ENCODE peak calls at places on chromosome 13, in seven cellular contexts. One of them, this sample, is unnamed.

GRCh38 chr13:34153428-34154180 is 335.7 kb downstream of the RFC3 start:
- DNase-seq in transverse colon: no peak
- DNase-seq in HCT116: no peak
- DNase-seq in breast epithelium: no peak
- DNase-seq in stomach: peak; percentile 35
- DNase-seq in K562: no peak
- DNase-seq in endothelial cell of umbilical vein: peak; percentile 62
- DNase-seq in this sample: no peak

GRCh38 chr13:53001444-53001843 is 27.2 kb upstream of the OLFM4 start:
- DNase-seq in transverse colon: no peak
- DNase-seq in HCT116: no peak
- DNase-seq in breast epithelium: no peak
- DNase-seq in stomach: no peak
- DNase-seq in K562: no peak
- DNase-seq in endothelial cell of umbilical vein: no peak
- DNase-seq in this sample: no peak

GRCh38 chr13:22111152-22111783 is 440.4 kb downstream of the FGF9 start:
- DNase-seq in transverse colon: no peak
- DNase-seq in HCT116: no peak
- DNase-seq in breast epithelium: no peak
- DNase-seq in stomach: no peak
- DNase-seq in K562: no peak
- DNase-seq in endothelial cell of umbilical vein: no peak
- DNase-seq in this sample: no peak

GRCh38 chr13:33676700-33677048 is 141.3 kb upstream of the RFC3 start:
- DNase-seq in transverse colon: peak; percentile 58
- DNase-seq in HCT116: no peak
- DNase-seq in breast epithelium: peak; percentile 55
- DNase-seq in stomach: peak; percentile 64
- DNase-seq in K562: no peak
- DNase-seq in endothelial cell of umbilical vein: peak; percentile 39
- DNase-seq in this sample: no peak

GRCh38 chr13:35478384-35479222 is 2.1 kb upstream of the MAB21L1 start:
- DNase-seq in transverse colon: no peak
- DNase-seq in HCT116: no peak
- DNase-seq in breast epithelium: no peak
- DNase-seq in stomach: no peak
- DNase-seq in K562: no peak
- DNase-seq in endothelial cell of umbilical vein: no peak
- DNase-seq in this sample: peak; percentile 70

GRCh38 chr13:106034201-106034600 is 501.3 kb downstream of the EFNB2 start:
- DNase-seq in transverse colon: no peak
- DNase-seq in HCT116: no peak
- DNase-seq in breast epithelium: no peak
- DNase-seq in stomach: no peak
- DNase-seq in K562: no peak
- DNase-seq in endothelial cell of umbilical vein: no peak
- DNase-seq in this sample: no peak

GRCh38 chr13:60044321-60044720 is 119.4 kb downstream of the DIAPH3 start:
- DNase-seq in transverse colon: no peak
- DNase-seq in HCT116: no peak
- DNase-seq in breast epithelium: no peak
- DNase-seq in stomach: no peak
- DNase-seq in K562: no peak
- DNase-seq in endothelial cell of umbilical vein: no peak
- DNase-seq in this sample: no peak

GRCh38 chr13:51453959-51454703 is 1.3 kb upstream of the INTS6 start:
- DNase-seq in transverse colon: peak; percentile 33
- DNase-seq in HCT116: no peak
- DNase-seq in breast epithelium: no peak
- DNase-seq in stomach: no peak
- DNase-seq in K562: peak; percentile 10
- DNase-seq in endothelial cell of umbilical vein: peak; percentile 58
- DNase-seq in this sample: peak; percentile 83

GRCh38 chr13:29362849-29363604 is 232.5 kb downstream of the SLC7A1 start:
- DNase-seq in transverse colon: peak; percentile 13
- DNase-seq in HCT116: peak; percentile 28
- DNase-seq in breast epithelium: no peak
- DNase-seq in stomach: peak; percentile 30
- DNase-seq in K562: peak; percentile 48
- DNase-seq in endothelial cell of umbilical vein: peak; percentile 62
- DNase-seq in this sample: no peak

GRCh38 chr13:32624441-32624840 is 38.2 kb downstream of the PDS5B start:
- DNase-seq in transverse colon: no peak
- DNase-seq in HCT116: no peak
- DNase-seq in breast epithelium: no peak
- DNase-seq in stomach: no peak
- DNase-seq in K562: no peak
- DNase-seq in endothelial cell of umbilical vein: no peak
- DNase-seq in this sample: no peak

GRCh38 chr13:102470283-102470920 is 68.6 kb upstream of the FGF14 start:
- DNase-seq in transverse colon: no peak
- DNase-seq in HCT116: no peak
- DNase-seq in breast epithelium: no peak
- DNase-seq in stomach: no peak
- DNase-seq in K562: no peak
- DNase-seq in endothelial cell of umbilical vein: no peak
- DNase-seq in this sample: no peak

GRCh38 chr13:24183741-24184182 is 23.2 kb downstream of the SPATA13 start:
- DNase-seq in transverse colon: peak; percentile 43
- DNase-seq in HCT116: no peak
- DNase-seq in breast epithelium: no peak
- DNase-seq in stomach: no peak
- DNase-seq in K562: no peak
- DNase-seq in endothelial cell of umbilical vein: no peak
- DNase-seq in this sample: no peak

GRCh38 chr13:48500652-48501197 is 32.2 kb downstream of the RCBTB2 start:
- DNase-seq in transverse colon: no peak
- DNase-seq in HCT116: no peak
- DNase-seq in breast epithelium: no peak
- DNase-seq in stomach: no peak
- DNase-seq in K562: no peak
- DNase-seq in endothelial cell of umbilical vein: no peak
- DNase-seq in this sample: no peak

GRCh38 chr13:91579320-91579719 is 180.9 kb downstream of the GPC5 start:
- DNase-seq in transverse colon: no peak
- DNase-seq in HCT116: no peak
- DNase-seq in breast epithelium: no peak
- DNase-seq in stomach: no peak
- DNase-seq in K562: no peak
- DNase-seq in endothelial cell of umbilical vein: no peak
- DNase-seq in this sample: no peak

GRCh38 chr13:86877449-86877848 is 793.7 kb upstream of the SLITRK5 start:
- DNase-seq in transverse colon: no peak
- DNase-seq in HCT116: no peak
- DNase-seq in breast epithelium: no peak
- DNase-seq in stomach: no peak
- DNase-seq in K562: no peak
- DNase-seq in endothelial cell of umbilical vein: no peak
- DNase-seq in this sample: no peak

GRCh38 chr13:59435024-59435423 is 728.7 kb downstream of the DIAPH3 start:
- DNase-seq in transverse colon: no peak
- DNase-seq in HCT116: no peak
- DNase-seq in breast epithelium: no peak
- DNase-seq in stomach: no peak
- DNase-seq in K562: no peak
- DNase-seq in endothelial cell of umbilical vein: no peak
- DNase-seq in this sample: no peak

GRCh38 chr13:92640936-92641335 is 585.7 kb upstream of the GPC6 start:
- DNase-seq in transverse colon: no peak
- DNase-seq in HCT116: no peak
- DNase-seq in breast epithelium: no peak
- DNase-seq in stomach: no peak
- DNase-seq in K562: no peak
- DNase-seq in endothelial cell of umbilical vein: no peak
- DNase-seq in this sample: no peak

GRCh38 chr13:32902898-32903297 is 113.3 kb upstream of the KL start:
- DNase-seq in transverse colon: peak; percentile 34
- DNase-seq in HCT116: no peak
- DNase-seq in breast epithelium: no peak
- DNase-seq in stomach: peak; percentile 44
- DNase-seq in K562: no peak
- DNase-seq in endothelial cell of umbilical vein: no peak
- DNase-seq in this sample: no peak

GRCh38 chr13:61664821-61665705 is 249.4 kb upstream of the PCDH20 start:
- DNase-seq in transverse colon: no peak
- DNase-seq in HCT116: peak; percentile 10
- DNase-seq in breast epithelium: no peak
- DNase-seq in stomach: peak; percentile 61
- DNase-seq in K562: no peak
- DNase-seq in endothelial cell of umbilical vein: no peak
- DNase-seq in this sample: peak; percentile 49

GRCh38 chr13:45015300-45015699 is 26.0 kb downstream of the GPALPP1 start:
- DNase-seq in transverse colon: no peak
- DNase-seq in HCT116: no peak
- DNase-seq in breast epithelium: no peak
- DNase-seq in stomach: no peak
- DNase-seq in K562: no peak
- DNase-seq in endothelial cell of umbilical vein: peak; percentile 12
- DNase-seq in this sample: no peak

GRCh38 chr13:28568286-28568685 is 73.4 kb upstream of the FLT1 start:
- DNase-seq in transverse colon: peak; percentile 36
- DNase-seq in HCT116: no peak
- DNase-seq in breast epithelium: peak; percentile 74
- DNase-seq in stomach: peak; percentile 54
- DNase-seq in K562: peak; percentile 31
- DNase-seq in endothelial cell of umbilical vein: peak; percentile 49
- DNase-seq in this sample: no peak

GRCh38 chr13:98657506-98658085 is 80.7 kb upstream of the STK24 start:
- DNase-seq in transverse colon: no peak
- DNase-seq in HCT116: no peak
- DNase-seq in breast epithelium: no peak
- DNase-seq in stomach: no peak
- DNase-seq in K562: no peak
- DNase-seq in endothelial cell of umbilical vein: no peak
- DNase-seq in this sample: no peak

GRCh38 chr13:41497436-41497835 is 40.1 kb downstream of the RGCC start:
- DNase-seq in transverse colon: no peak
- DNase-seq in HCT116: no peak
- DNase-seq in breast epithelium: no peak
- DNase-seq in stomach: no peak
- DNase-seq in K562: no peak
- DNase-seq in endothelial cell of umbilical vein: no peak
- DNase-seq in this sample: no peak

GRCh38 chr13:99367663-99368448 is 60.7 kb upstream of the GPR183 start:
- DNase-seq in transverse colon: no peak
- DNase-seq in HCT116: no peak
- DNase-seq in breast epithelium: no peak
- DNase-seq in stomach: no peak
- DNase-seq in K562: no peak
- DNase-seq in endothelial cell of umbilical vein: no peak
- DNase-seq in this sample: no peak

GRCh38 chr13:88429862-88430261 is 758.7 kb downstream of the SLITRK5 start:
- DNase-seq in transverse colon: no peak
- DNase-seq in HCT116: no peak
- DNase-seq in breast epithelium: no peak
- DNase-seq in stomach: no peak
- DNase-seq in K562: no peak
- DNase-seq in endothelial cell of umbilical vein: no peak
- DNase-seq in this sample: no peak

GRCh38 chr13:88424463-88424862 is 753.3 kb downstream of the SLITRK5 start:
- DNase-seq in transverse colon: no peak
- DNase-seq in HCT116: no peak
- DNase-seq in breast epithelium: no peak
- DNase-seq in stomach: no peak
- DNase-seq in K562: no peak
- DNase-seq in endothelial cell of umbilical vein: no peak
- DNase-seq in this sample: no peak
- TF ChIP-seq CTCF in transverse colon: no peak
- TF ChIP-seq CTCF in HCT116: no peak
- TF ChIP-seq CTCF in breast epithelium: no peak
- TF ChIP-seq CTCF in stomach: no peak
- TF ChIP-seq CTCF in K562: no peak
- TF ChIP-seq CTCF in endothelial cell of umbilical vein: no peak
- TF ChIP-seq CTCF in this sample: no peak

GRCh38 chr13:113297370-113297871 is 382 bp downstream of the LAMP1 start:
- DNase-seq in transverse colon: peak; percentile 26
- DNase-seq in HCT116: no peak
- DNase-seq in breast epithelium: no peak
- DNase-seq in stomach: no peak
- DNase-seq in K562: peak; percentile 59
- DNase-seq in endothelial cell of umbilical vein: peak; percentile 28
- DNase-seq in this sample: no peak
- TF ChIP-seq POLR2A in transverse colon: no peak
- TF ChIP-seq POLR2A in HCT116: no peak
- TF ChIP-seq POLR2A in breast epithelium: no peak
- TF ChIP-seq POLR2A in stomach: no peak
- TF ChIP-seq POLR2A in K562: no peak
- TF ChIP-seq POLR2A in endothelial cell of umbilical vein: no peak
- TF ChIP-seq POLR2A in this sample: no peak

GRCh38 chr13:26785845-26786630 is 25.5 kb upstream of the GPR12 start:
- DNase-seq in transverse colon: peak; percentile 37
- DNase-seq in HCT116: no peak
- DNase-seq in breast epithelium: no peak
- DNase-seq in stomach: peak; percentile 28
- DNase-seq in K562: no peak
- DNase-seq in endothelial cell of umbilical vein: no peak
- DNase-seq in this sample: peak; percentile 91
- TF ChIP-seq POLR2AphosphoS5 in transverse colon: no peak
- TF ChIP-seq POLR2AphosphoS5 in HCT116: no peak
- TF ChIP-seq POLR2AphosphoS5 in breast epithelium: no peak
- TF ChIP-seq POLR2AphosphoS5 in stomach: no peak
- TF ChIP-seq POLR2AphosphoS5 in K562: no peak
- TF ChIP-seq POLR2AphosphoS5 in endothelial cell of umbilical vein: no peak
- TF ChIP-seq POLR2AphosphoS5 in this sample: peak; percentile 96

DNA sequence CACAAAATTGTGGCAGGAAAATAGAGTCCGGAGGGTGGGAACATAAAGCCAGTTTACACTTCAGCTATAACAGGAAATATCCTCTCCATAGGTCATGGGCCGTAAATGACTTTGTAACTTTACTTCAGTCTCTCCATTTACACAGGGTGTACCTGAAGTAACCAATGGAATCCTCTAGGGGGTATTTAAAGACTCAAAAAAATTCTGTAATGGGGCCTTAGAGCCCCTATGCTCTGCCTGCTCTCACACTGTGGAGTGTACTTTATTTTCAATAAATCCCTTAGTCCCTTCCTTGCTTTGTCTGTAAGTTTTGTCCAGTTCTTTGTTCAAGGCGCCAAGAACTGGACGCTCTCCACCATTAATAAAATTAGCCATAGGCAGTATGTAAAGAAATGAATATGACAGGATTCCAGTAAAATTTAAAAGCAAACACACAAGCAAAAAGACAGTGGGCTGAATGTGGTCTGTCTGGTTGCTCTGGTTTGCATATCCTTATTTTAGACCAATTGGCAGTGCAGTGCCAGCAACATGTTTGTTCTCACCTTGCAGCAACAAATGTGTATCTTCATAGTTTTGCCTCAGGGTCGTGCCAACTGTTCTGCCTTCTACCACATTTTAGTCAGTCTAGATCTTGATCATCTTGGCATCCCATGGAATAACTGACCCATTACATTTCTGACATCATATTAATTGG is 801.5 kb upstream of the SPRY2 start:
- DNase-seq in transverse colon: no peak
- DNase-seq in HCT116: no peak
- DNase-seq in breast epithelium: no peak
- DNase-seq in stomach: no peak
- DNase-seq in K562: no peak
- DNase-seq in endothelial cell of umbilical vein: no peak
- DNase-seq in this sample: no peak
- TF ChIP-seq CTCF in transverse colon: no peak
- TF ChIP-seq CTCF in HCT116: peak; percentile 7
- TF ChIP-seq CTCF in breast epithelium: no peak
- TF ChIP-seq CTCF in stomach: no peak
- TF ChIP-seq CTCF in K562: no peak
- TF ChIP-seq CTCF in endothelial cell of umbilical vein: no peak
- TF ChIP-seq CTCF in this sample: no peak

This sample was measured in spleen.